ENCODE peak calls at places on chromosomes 6 and 20, in four cellular contexts. P is H1, E is endothelial cell, C is A549. X is an unnamed sample.

GRCh38 chr20:40945189-40945588 is 83.4 kb upstream of the TOP1 start:
- DNase-seq in P (no peak), E (no peak), C (no peak), X (no peak)

GRCh38 chr6:1464796-1465348 is 75.5 kb downstream of the FOXF2 start:
- DNase-seq in P (no peak), E (no peak), C (no peak), X (no peak)

GRCh38 chr6:37049990-37050853 is 44.8 kb downstream of the FGD2 start:
- DNase-seq in P (no peak), E (no peak), C (no peak), X (no peak)

GRCh38 chr20:19045366-19045765 is 167.1 kb upstream of the SLC24A3 start:
- DNase-seq in P (no peak), E (no peak), C (no peak), X (no peak)

GRCh38 chr20:37075932-37076685 is 19.7 kb downstream of the RBL1 start:
- DNase-seq in P (no peak), E (no peak), C (no peak), X (no peak)

GRCh38 chr6:159720708-159721107 is 6.6 kb upstream of the WTAP start:
- DNase-seq in P (no peak), E (peak), C (peak), X (no peak)

GRCh38 chr20:60935971-60936370 is 316.1 kb upstream of the CDH4 start:
- DNase-seq in P (no peak), E (no peak), C (peak), X (no peak)

GRCh38 chr6:52363222-52363867 is 1.4 kb downstream of the PAQR8 start:
- DNase-seq in P (no peak), E (no peak), C (no peak), X (no peak)

GRCh38 chr6:150301871-150302800 is 66.7 kb upstream of the IYD start:
- DNase-seq in P (no peak), E (no peak), C (peak), X (no peak)

GRCh38 chr6:22279427-22279826 is 17.4 kb downstream of the PRL start:
- DNase-seq in P (no peak), E (no peak), C (no peak), X (no peak)

GRCh38 chr20:52500150-52500549 is 308.6 kb upstream of the ZFP64 start:
- DNase-seq in P (no peak), E (no peak), C (no peak), X (peak)

GRCh38 chr6:97669191-97669651 is 386.2 kb upstream of the MMS22L start:
- DNase-seq in P (peak), E (no peak), C (no peak), X (peak)

GRCh38 chr20:22226849-22227248 is 357.5 kb downstream of the FOXA2 start:
- DNase-seq in P (no peak), E (no peak), C (no peak), X (no peak)

GRCh38 chr6:138719011-138719635 is 54.4 kb upstream of the CCDC28A start:
- DNase-seq in P (no peak), E (no peak), C (no peak), X (no peak)

GRCh38 chr6:133410628-133411027 is 169.5 kb downstream of the EYA4 start:
- DNase-seq in P (peak), E (no peak), C (peak), X (peak)

GRCh38 chr20:22984611-22985010 is 50.5 kb upstream of the SSTR4 start:
- DNase-seq in P (no peak), E (no peak), C (no peak), X (no peak)

GRCh38 chr6:62626661-62627060 is 340.6 kb upstream of the KHDRBS2 start:
- DNase-seq in P (no peak), E (no peak), C (no peak), X (no peak)

GRCh38 chr6:16769131-16769985 is 8.1 kb upstream of the ATXN1 start:
- DNase-seq in P (no peak), E (no peak), C (peak), X (no peak)

GRCh38 chr6:87588756-87589407 is 905 bp downstream of the RARS2 start:
- DNase-seq in P (no peak), E (no peak), C (no peak), X (no peak)

GRCh38 chr20:41654884-41655283 is 36.7 kb upstream of the CHD6 start:
- DNase-seq in P (no peak), E (peak), C (no peak), X (no peak)

GRCh38 chr20:14553774-14554524 is 216.5 kb upstream of the FLRT3 start:
- DNase-seq in P (no peak), E (no peak), C (peak), X (no peak)

GRCh38 chr6:156183678-156184077 is 593.5 kb upstream of the ARID1B start:
- DNase-seq in P (no peak), E (no peak), C (no peak), X (no peak)

GRCh38 chr6:27812078-27812804 is 100.0 kb downstream of the OR2B2 start:
- DNase-seq in P (no peak), E (no peak), C (no peak), X (no peak)

GRCh38 chr20:43058077-43058476 is 131.6 kb downstream of the PTPRT start:
- DNase-seq in P (no peak), E (no peak), C (no peak), X (no peak)

GRCh38 chr20:7459123-7459522 is 481.1 kb downstream of the HAO1 start:
- DNase-seq in P (no peak), E (no peak), C (no peak), X (no peak)

GRCh38 chr20:62841705-62842212 is 19.9 kb downstream of the TCFL5 start:
- DNase-seq in P (no peak), E (no peak), C (no peak), X (no peak)

GRCh38 chr6:162622572-162622971 is 105.0 kb downstream of the PRKN start:
- DNase-seq in P (no peak), E (no peak), C (no peak), X (no peak)

GRCh38 chr6:79453558-79454042 is 83.6 kb downstream of the LCA5 start:
- DNase-seq in P (no peak), E (no peak), C (peak), X (no peak)

GRCh38 chr6:1767481-1768246 is 157.9 kb downstream of the FOXC1 start:
- DNase-seq in P (no peak), E (no peak), C (peak), X (no peak)

GRCh38 chr6:53829698-53830221 is 35.0 kb downstream of the LRRC1 start:
- DNase-seq in P (no peak), E (no peak), C (no peak), X (no peak)

GRCh38 chr6:30116724-30117123 is 3.8 kb upstream of the TRIM31 start:
- DNase-seq in P (no peak), E (no peak), C (no peak), X (no peak)
- TF ChIP-seq CTCF in P (no peak), E (peak), C (no peak), X (peak)

GRCh38 chr6:69164564-69165252 is 529.6 kb downstream of the ADGRB3 start:
- DNase-seq in P (no peak), E (no peak), C (peak), X (no peak)
- TF ChIP-seq CTCF in P (peak), E (peak), C (no peak), X (peak)

GRCh38 chr6:100678027-100678426 is 203.1 kb downstream of the ASCC3 start:
- DNase-seq in P (no peak), E (no peak), C (no peak), X (no peak)
- TF ChIP-seq CTCF in P (no peak), E (no peak), C (peak), X (no peak)

DNA sequence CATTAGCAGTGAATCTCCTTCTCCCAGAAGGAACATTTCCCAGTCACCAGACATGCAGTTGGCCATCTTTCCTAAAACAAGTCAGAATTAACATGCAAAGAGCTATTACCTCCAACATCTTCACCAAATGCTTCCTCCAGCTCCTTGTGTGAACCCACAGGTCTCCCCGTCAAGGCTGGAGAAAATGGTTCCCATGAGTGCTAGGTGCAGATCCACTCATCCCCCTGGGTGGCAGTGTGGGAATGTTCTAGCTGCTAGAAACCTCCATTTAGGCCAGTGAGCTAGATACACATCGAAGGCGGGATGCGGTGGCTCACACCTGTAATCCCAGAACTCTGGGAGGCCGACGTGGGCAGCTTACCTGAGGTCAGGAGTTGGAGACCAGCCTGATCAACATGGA is 603.9 kb upstream of the SLC35B3 start:
- DNase-seq in P (no peak), E (no peak), C (peak), X (no peak)
- TF ChIP-seq CTCF in P (no peak), E (no peak), C (no peak), X (no peak)

GRCh38 chr6:170080828-170081368 is 210.0 kb downstream of the DLL1 start:
- DNase-seq in P (peak), E (peak), C (no peak), X (peak)
- TF ChIP-seq CTCF in P (no peak), E (no peak), C (no peak), X (no peak)

DNA sequence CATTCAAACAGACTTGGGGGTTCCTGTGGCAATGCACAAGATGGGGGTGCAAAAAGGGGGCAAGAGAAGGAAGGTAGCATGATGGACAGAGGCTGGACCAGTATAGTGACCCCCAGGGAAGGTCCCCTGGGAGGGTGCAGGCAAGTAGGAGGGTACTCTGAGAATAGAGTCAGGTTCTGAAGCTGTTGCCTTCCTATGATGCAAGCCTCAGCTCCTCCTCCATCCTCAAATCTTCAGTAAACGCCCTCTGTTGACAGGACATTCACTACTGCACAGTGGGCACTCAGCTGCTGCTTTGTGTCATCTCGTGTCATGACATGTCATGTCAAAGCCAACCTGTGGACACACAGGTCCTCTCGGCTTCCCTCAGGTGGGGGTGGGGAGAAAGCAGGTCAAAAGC is 5.8 kb upstream of the SDCBP2 start:
- DNase-seq in P (peak), E (no peak), C (peak), X (no peak)
- TF ChIP-seq CTCF in P (no peak), E (no peak), C (peak), X (no peak)

DNA sequence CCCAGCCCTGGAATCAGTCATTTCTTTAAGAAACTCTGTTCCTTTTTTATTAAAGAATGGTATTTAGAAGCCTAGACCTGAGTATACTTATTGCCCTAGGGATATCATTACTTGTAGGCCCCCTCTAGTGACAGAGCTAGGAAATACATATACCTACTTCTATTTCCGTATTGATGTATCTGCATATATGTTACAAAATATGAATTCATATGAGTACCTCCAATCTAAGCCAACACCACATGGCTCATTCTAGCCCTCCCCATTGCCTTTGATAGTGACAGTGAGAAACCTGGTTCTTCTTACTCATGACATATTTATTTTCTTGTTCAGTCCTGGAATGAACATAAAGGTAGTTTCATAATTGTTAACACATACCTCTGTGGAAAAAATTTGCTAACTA is 137.2 kb downstream of the FARS2 start:
- DNase-seq in P (no peak), E (no peak), C (peak), X (no peak)
- TF ChIP-seq CTCF in P (peak), E (peak), C (peak), X (peak)

DNA sequence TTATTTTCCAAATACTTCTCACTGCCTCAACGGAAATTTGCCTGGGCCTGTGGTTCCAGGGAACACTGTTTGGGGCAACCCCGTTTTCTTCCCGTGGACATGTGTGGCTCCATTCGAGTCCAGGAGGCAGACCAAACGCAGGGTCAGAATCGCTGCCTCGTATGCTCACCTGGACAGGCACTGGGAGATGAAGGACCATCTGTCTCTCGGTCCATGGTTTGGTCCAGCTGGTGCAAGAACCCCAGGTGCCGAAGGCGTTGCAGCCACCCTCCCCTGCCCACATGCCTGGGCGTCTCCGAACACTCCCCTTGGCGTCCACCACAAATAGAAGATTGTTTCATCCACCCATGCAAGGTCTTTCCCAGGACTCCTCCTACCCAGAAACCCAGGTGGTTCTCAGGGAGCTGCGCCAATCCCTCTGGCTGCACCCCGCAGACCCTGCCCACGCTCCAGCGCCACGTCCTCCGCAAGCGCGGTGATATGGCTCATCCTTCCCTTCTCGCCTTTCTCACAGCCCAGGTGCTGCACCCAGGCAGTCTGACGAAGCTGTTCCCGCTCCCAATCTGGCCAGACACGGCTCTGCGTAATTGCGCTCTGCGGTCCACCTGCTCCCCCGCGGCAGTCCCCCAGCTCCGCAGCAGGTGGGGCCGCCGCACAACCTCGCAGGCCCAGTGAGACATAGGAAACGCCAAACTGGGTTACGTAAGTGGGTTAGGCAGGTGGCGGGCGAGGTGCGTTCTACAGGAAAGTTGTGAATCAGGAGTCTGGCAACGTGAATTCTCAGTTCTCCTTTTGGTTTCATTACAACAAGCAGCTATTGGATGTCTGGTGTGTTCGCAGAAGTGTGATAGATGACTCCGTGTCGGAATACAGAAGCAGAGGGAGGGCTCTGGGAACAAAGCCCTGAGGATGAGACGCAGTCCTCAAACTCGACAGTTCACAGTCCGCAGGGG is 146.2 kb upstream of the ECI2 start:
- DNase-seq in P (peak), E (peak), C (no peak), X (peak)
- TF ChIP-seq CTCF in P (peak), E (no peak), C (no peak), X (no peak)

X was measured in neural crest cell.